ENCODE peak calls at places on chromosomes 12 and 14, in eight cellular contexts. R, V, Z, D, L, S, H and K are unnamed samples.
A peak's percentile ranks its signal among the peaks of the same experiment; 100 is the strongest.

GRCh38 chr14:36555998-36556743 is 26.2 kb downstream of the NKX2-8 start:
- DNase-seq in Z (no peak), V (no peak), D (no peak), L (no peak), H (no peak), R (no peak), S (no peak), K (no peak)

GRCh38 chr12:6494351-6494743 is 445 bp downstream of the NCAPD2 start:
- DNase-seq in H (no peak), V (no peak), L (no peak), D (no peak), R (no peak), S (no peak), Z (no peak), K (no peak)

GRCh38 chr12:96241484-96242256 is 47.5 kb downstream of the ELK3 start:
- DNase-seq in H (peak; percentile 82), V (peak; percentile 79), S (no peak), L (peak; percentile 47), D (peak; percentile 92), R (peak; percentile 71), Z (peak; percentile 89), K (peak; percentile 82)

GRCh38 chr12:14768823-14769405 is 34.4 kb downstream of the WBP11 start:
- DNase-seq in R (no peak), V (no peak), D (peak; percentile 59), L (peak; percentile 66), S (peak; percentile 40), Z (peak; percentile 16), H (no peak), K (peak; percentile 22)

GRCh38 chr14:101781240-101782061 is 19.9 kb downstream of the PPP2R5C start:
- DNase-seq in H (no peak), R (no peak), V (no peak), S (peak; percentile 73), Z (peak; percentile 41), D (peak; percentile 11), L (peak; percentile 30), K (peak; percentile 20)

GRCh38 chr14:43900173-43900655 is 606.9 kb downstream of the FSCB start:
- DNase-seq in L (no peak), D (no peak), Z (no peak), V (no peak), H (no peak), R (no peak), S (no peak), K (no peak)

GRCh38 chr12:122121341-122122192 is 43.0 kb downstream of the MLXIP start:
- DNase-seq in D (no peak), V (no peak), L (no peak), R (peak; percentile 39), Z (no peak), S (peak; percentile 26), H (no peak), K (no peak)

GRCh38 chr14:68628605-68629310 is 164.1 kb downstream of the ZFP36L1 start:
- DNase-seq in V (no peak), L (peak; percentile 87), S (peak; percentile 78), R (peak; percentile 72), Z (peak; percentile 25), H (peak; percentile 12), D (no peak), K (no peak)

GRCh38 chr14:40252817-40253447 is 820.7 kb upstream of the FBXO33 start:
- DNase-seq in V (no peak), H (no peak), D (no peak), Z (no peak), S (peak; percentile 1), R (no peak), L (peak; percentile 65), K (no peak)

GRCh38 chr12:98058838-98059237 is 456.6 kb upstream of the TMPO start:
- DNase-seq in H (no peak), V (peak; percentile 0), S (no peak), R (no peak), D (no peak), Z (no peak), L (no peak), K (peak; percentile 1)

GRCh38 chr12:132527883-132528264 is 37.9 kb downstream of the FBRSL1 start:
- DNase-seq in S (peak; percentile 65), R (no peak), D (no peak), L (no peak), Z (no peak), H (no peak), V (no peak), K (no peak)

GRCh38 chr12:132529156-132529839 is 39.3 kb downstream of the FBRSL1 start:
- DNase-seq in H (no peak), L (no peak), V (no peak), Z (no peak), S (no peak), D (no peak), R (no peak), K (no peak)

GRCh38 chr12:132528564-132529106 is 38.7 kb downstream of the FBRSL1 start:
- DNase-seq in L (no peak), R (no peak), V (no peak), S (peak; percentile 61), D (no peak), H (no peak), Z (no peak), K (no peak)

GRCh38 chr12:132525833-132526455 is 36.0 kb downstream of the FBRSL1 start:
- DNase-seq in D (no peak), Z (no peak), S (peak; percentile 73), H (no peak), V (no peak), R (no peak), L (no peak), K (no peak)

DNA sequence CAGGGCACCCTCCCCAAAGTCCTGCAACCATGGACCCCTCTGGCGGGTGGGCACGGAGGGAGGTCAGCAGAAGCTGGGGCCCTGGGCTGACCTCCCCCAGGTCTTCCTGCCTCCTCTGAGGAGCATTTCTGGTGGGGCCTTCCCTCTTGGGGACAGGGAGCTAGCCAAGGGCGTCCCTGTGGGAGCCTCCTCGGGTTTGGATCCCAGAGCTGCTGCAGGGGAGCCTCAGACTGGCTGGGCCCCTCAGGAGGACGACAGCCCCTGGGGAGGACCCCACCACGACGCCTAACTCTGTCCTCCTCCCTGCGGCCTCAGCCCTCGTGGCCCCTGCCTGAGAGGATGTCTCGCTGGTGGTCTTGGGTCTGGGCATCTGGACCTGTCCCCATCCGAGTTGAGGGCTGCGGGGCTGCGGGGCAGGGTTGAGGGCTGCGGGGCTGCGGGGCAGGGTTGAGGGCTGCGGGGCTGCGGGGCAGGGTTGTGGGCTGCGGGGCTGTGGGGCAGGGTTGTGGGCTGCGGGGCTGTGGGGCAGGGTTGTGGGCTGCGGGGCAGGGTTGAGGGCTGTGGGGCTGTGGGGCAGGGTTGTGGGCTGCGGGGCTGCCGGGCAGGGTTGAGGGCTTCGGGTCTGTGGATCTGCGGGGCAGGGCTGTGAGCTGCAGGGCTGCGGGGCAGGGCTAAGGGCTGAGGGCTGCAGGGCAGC is 37.4 kb downstream of the FBRSL1 start:
- DNase-seq in D (no peak), V (no peak), L (no peak), S (peak; percentile 67), H (no peak), Z (no peak), R (no peak), K (no peak)
- H3K27me3 ChIP-seq in D (no peaks in the 10 kb centered on the region), V (no peaks in the 10 kb centered on the region), L (no peaks in the 10 kb centered on the region), S (no peaks in the 10 kb centered on the region), H (no peaks in the 10 kb centered on the region), Z (no peaks in the 10 kb centered on the region), R (no peaks in the 10 kb centered on the region), K (no peaks in the 10 kb centered on the region)

GRCh38 chr14:21510735-21511657 is at the start of gene METTL3:
- DNase-seq in D (peak; percentile 100), S (peak; percentile 86), R (peak; percentile 98), L (peak; percentile 100), H (peak; percentile 93), V (peak; percentile 99), Z (peak; percentile 91), K (peak; percentile 99)

GRCh38 chr14:21506557-21506956 is 4.6 kb downstream of the METTL3 start:
- DNase-seq in H (no peak), V (no peak), Z (no peak), D (no peak), S (no peak), L (no peak), R (no peak), K (no peak)

GRCh38 chr14:21505009-21505553 is 6.1 kb downstream of the METTL3 start:
- DNase-seq in L (no peak), R (no peak), Z (no peak), D (peak; percentile 37), V (no peak), H (no peak), S (no peak), K (no peak)

GRCh38 chr14:21514341-21514740 is 3.2 kb upstream of the METTL3 start:
- DNase-seq in V (no peak), S (no peak), L (no peak), R (no peak), D (no peak), H (no peak), Z (no peak), K (no peak)

GRCh38 chr14:21509432-21510143 is 1.6 kb downstream of the METTL3 start:
- DNase-seq in Z (no peak), V (no peak), D (no peak), S (no peak), L (no peak), R (no peak), H (no peak), K (no peak)
- H3K4me3 ChIP-seq in Z (peak overlapping the region; percentile 100), V (peak overlapping the region; percentile 84), D (peak overlapping the region; percentile 99), S (peak overlapping the region; percentile 98), L (no peak overlapping the region), R (peak overlapping the region; percentile 83), H (no peak overlapping the region), K (peak overlapping the region; percentile 91)

DNA sequence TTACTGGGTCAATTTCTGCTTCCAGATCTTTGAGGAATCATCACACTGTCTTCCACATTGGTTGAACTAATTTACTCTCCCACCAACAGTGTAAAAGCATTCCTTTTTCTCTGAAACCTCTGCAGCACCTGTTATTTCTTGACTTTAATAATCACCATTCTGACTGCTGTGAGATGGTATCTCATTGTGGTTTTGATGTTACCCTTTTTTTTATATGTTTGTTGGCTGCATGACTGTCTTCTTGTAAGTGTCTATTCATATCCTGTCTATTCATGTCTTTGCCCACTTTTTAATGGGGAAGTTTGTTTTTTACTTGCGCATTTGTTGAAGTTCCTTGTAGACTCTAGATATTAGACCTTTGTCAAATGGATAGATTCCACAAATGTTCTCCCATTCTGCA is 324.9 kb downstream of the NAV3 start:
- DNase-seq in L (no peak), V (no peak), D (no peak), S (no peak), R (no peak), H (no peak), Z (no peak), K (no peak)
- H3K27me3 ChIP-seq in L (no peaks in the 10 kb centered on the region), V (no peaks in the 10 kb centered on the region), D (no peaks in the 10 kb centered on the region), S (no peaks in the 10 kb centered on the region), R (no peaks in the 10 kb centered on the region), H (no peaks in the 10 kb centered on the region), Z (no peaks in the 10 kb centered on the region), K (no peaks in the 10 kb centered on the region)

GRCh38 chr12:32891526-32891925 is 5.1 kb downstream of the PKP2 start:
- DNase-seq in R (no peak), Z (no peak), S (no peak), D (peak; percentile 12), H (no peak), L (no peak), V (no peak), K (no peak)

GRCh38 chr12:32891956-32892355 is 4.6 kb downstream of the PKP2 start:
- DNase-seq in L (peak; percentile 95), V (peak; percentile 33), Z (no peak), H (no peak), D (peak; percentile 30), R (no peak), S (peak; percentile 61), K (peak; percentile 59)

GRCh38 chr12:32894566-32894965 is 2.0 kb downstream of the PKP2 start:
- DNase-seq in S (no peak), H (no peak), R (no peak), L (no peak), D (no peak), V (no peak), Z (no peak), K (no peak)

GRCh38 chr12:32893458-32893857 is 3.1 kb downstream of the PKP2 start:
- DNase-seq in R (no peak), D (peak; percentile 42), L (peak; percentile 65), Z (no peak), V (peak; percentile 39), S (no peak), H (no peak), K (no peak)

GRCh38 chr12:32893008-32893407 is 3.6 kb downstream of the PKP2 start:
- DNase-seq in D (peak; percentile 16), S (no peak), H (no peak), Z (no peak), L (peak; percentile 94), V (no peak), R (no peak), K (no peak)
- H3K4me3 ChIP-seq in D (no peak overlapping the region), S (no peak overlapping the region), H (no peak overlapping the region), Z (no peak overlapping the region), L (no peak overlapping the region), V (no peak overlapping the region), R (no peak overlapping the region), K (no peak overlapping the region)